ENCODE peak calls at places on chromosomes 4 and X, in five cellular contexts. P is IMR-90, N is Caco-2, I is astrocyte of the spinal cord, K is endodermal cell. H is an unnamed sample.

GRCh38 chr4:4541040-4541631 is 712 bp downstream of the STX18 start:
- DNase-seq in P (peak), I (peak), K (no peak), N (peak), H (peak)

GRCh38 chr4:138241281-138242075 is 671 bp downstream of the SLC7A11 start:
- DNase-seq in P (peak), K (peak), I (peak), N (peak), H (peak)

GRCh38 chr4:94889523-94889922 is 131.8 kb downstream of the BMPR1B start:
- DNase-seq in K (no peak), I (no peak), P (no peak), N (no peak), H (peak)

GRCh38 chrX:18543738-18544137 is 118.3 kb downstream of the CDKL5 start:
- DNase-seq in K (no peak), N (no peak), I (no peak), P (no peak), H (no peak)

GRCh38 chr4:174217273-174218126 is 66.0 kb downstream of the FBXO8 start:
- DNase-seq in I (peak), P (peak), K (peak), N (no peak), H (peak)

GRCh38 chrX:120228187-120228908 is 22.3 kb upstream of the ZBTB33 start:
- DNase-seq in I (no peak), N (no peak), K (no peak), P (no peak), H (no peak)

GRCh38 chrX:40637687-40638086 is 9.7 kb downstream of the CXorf38 start:
- DNase-seq in I (no peak), K (no peak), P (peak), N (no peak), H (no peak)

GRCh38 chrX:41491267-41492004 is 44.3 kb downstream of the NYX start:
- DNase-seq in P (peak), K (peak), I (peak), N (no peak), H (peak)

GRCh38 chr4:107380836-107381438 is 339.1 kb downstream of the PAPSS1 start:
- DNase-seq in P (no peak), N (no peak), I (no peak), K (no peak), H (peak)

GRCh38 chr4:51943221-51943620 is 76.9 kb downstream of the LRRC66 start:
- DNase-seq in I (no peak), K (no peak), P (peak), N (no peak), H (peak)

GRCh38 chr4:138158746-138159297 is 83.3 kb downstream of the SLC7A11 start:
- DNase-seq in P (peak), K (no peak), I (peak), N (no peak), H (peak)

GRCh38 chr4:76952071-76952470 is 2.5 kb downstream of the SEPTIN11 start:
- DNase-seq in P (no peak), I (no peak), K (no peak), N (no peak), H (peak)

GRCh38 chr4:80226091-80226490 is 28.8 kb downstream of the PRDM8 start:
- DNase-seq in P (no peak), I (no peak), K (no peak), N (no peak), H (no peak)

GRCh38 chr4:28177641-28178040 is 1317.0 kb downstream of the STIM2 start:
- DNase-seq in K (no peak), P (no peak), N (no peak), I (no peak), H (no peak)

GRCh38 chr4:125639182-125639621 is 324.4 kb downstream of the FAT4 start:
- DNase-seq in K (peak), I (peak), N (no peak), P (peak), H (peak)

GRCh38 chrX:8783100-8784098 is 17.8 kb downstream of the FAM9A start:
- DNase-seq in P (peak), K (peak), N (peak), I (no peak), H (peak)

GRCh38 chr4:186900980-186901379 is 177.3 kb upstream of the FAT1 start:
- DNase-seq in K (no peak), I (peak), N (no peak), P (no peak), H (peak)

GRCh38 chr4:186901850-186902249 is 178.2 kb upstream of the FAT1 start:
- DNase-seq in I (no peak), P (no peak), K (no peak), N (no peak), H (no peak)

GRCh38 chr4:186906722-186907121 is 183.1 kb upstream of the FAT1 start:
- DNase-seq in P (no peak), K (no peak), I (no peak), N (no peak), H (no peak)

GRCh38 chr4:186902361-186902760 is 178.7 kb upstream of the FAT1 start:
- DNase-seq in K (no peak), N (no peak), P (no peak), I (no peak), H (no peak)

GRCh38 chr4:186904104-186904503 is 180.4 kb upstream of the FAT1 start:
- DNase-seq in N (no peak), P (peak), I (peak), K (no peak), H (peak)
- H3K4me3 ChIP-seq in N (no peak), P (no peak), I (no peak), K (no peak), H (no peak)

DNA sequence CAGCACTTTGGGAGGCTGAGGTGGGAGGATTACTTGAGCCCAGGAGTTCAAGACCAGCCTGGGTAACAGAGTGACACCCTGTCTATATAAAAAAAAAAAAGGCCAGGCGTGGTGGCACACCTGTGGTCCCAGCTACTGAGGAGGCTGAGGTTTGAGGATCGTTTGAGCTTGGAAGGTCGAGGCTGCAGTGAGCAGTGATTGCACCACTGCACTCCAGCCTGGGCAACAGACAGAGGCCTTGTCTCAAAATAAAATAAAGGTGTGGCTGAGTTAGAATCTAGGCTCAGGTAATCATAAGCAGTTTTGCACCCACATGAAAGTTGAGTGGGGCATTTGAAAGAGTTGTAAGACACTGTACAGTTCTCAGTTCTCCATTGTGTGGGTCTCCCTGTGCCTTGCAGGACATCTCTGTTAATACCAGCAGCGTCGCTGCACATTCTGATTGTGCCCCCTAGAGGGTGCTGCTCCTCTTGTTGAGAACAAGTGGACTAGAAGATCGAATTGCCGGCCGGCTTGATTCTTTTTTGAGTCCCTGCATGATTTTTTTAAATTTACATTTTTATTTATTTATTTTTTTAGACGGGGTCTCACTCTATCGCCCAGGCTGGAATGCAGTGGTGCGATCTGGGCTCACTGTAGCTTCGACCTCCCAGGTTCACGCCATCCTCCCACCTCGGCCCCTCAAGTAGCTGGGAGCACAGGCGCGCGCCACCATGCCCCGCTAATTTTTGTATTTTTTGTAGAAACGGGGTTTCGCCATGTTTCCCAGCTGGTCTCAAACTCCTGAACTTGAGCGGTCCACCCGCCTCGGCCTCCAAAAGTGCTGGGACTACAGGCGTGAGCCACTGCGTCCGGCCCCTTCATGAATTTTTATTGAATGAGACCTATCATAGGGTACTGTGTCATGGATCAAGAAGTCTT is 73.6 kb upstream of the RBMX start:
- DNase-seq in K (peak), N (peak), I (peak), P (peak), H (peak)
- TF ChIP-seq CTCF in K (peak), N (peak), I (peak), P (peak), H (peak)

GRCh38 chrX:148574247-148574973 is 74.0 kb downstream of the AFF2 start:
- DNase-seq in I (peak), K (no peak), P (no peak), N (no peak), H (no peak)
- H3K4me3 ChIP-seq in I (no peak), K (no peak), P (no peak), N (no peak), H (no peak)

GRCh38 chr4:169010125-169011023 is at the start of gene CBR4:
- DNase-seq in P (peak), K (peak), I (peak), N (peak), H (peak)

GRCh38 chr4:169012049-169012448 is 2.0 kb upstream of the CBR4 start:
- DNase-seq in P (no peak), K (no peak), N (no peak), I (no peak), H (no peak)

GRCh38 chr4:169005453-169006099 is 4.5 kb downstream of the CBR4 start:
- DNase-seq in P (peak), N (peak), K (no peak), I (peak), H (peak)

GRCh38 chr4:169009281-169010124 is 552 bp downstream of the CBR4 start:
- DNase-seq in N (peak), I (peak), P (peak), K (peak), H (peak)

DNA sequence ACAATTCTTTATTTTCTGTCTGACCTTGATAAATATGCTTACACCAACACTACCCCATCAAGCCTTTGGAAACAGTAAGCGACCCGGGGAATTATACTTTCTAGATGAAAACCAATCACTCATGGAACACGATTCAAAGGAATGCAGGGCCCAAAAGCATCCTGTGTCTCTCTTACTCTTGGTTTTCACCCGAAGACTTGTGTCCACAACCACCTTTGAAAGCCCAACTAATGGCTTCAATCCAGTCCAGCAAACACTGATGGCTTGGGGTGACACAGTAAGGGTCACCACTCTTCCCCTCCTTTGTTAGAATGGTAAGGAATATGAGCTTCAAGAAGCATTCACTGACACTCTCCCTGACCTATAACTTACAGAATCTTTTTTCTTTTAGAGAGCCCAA is 1.6 kb downstream of the CBR4 start:
- DNase-seq in I (no peak), K (no peak), N (no peak), P (no peak), H (no peak)
- TF ChIP-seq CTCF in I (no peak), K (no peak), N (no peak), P (no peak), H (no peak)

GRCh38 chrX:107935664-107936433 is 46.3 kb downstream of the TEX13B start:
- DNase-seq in N (no peak), I (no peak), P (no peak), K (peak), H (peak)
- H3K4me3 ChIP-seq in N (no peak), I (peak), P (no peak), K (no peak), H (peak)

DNA sequence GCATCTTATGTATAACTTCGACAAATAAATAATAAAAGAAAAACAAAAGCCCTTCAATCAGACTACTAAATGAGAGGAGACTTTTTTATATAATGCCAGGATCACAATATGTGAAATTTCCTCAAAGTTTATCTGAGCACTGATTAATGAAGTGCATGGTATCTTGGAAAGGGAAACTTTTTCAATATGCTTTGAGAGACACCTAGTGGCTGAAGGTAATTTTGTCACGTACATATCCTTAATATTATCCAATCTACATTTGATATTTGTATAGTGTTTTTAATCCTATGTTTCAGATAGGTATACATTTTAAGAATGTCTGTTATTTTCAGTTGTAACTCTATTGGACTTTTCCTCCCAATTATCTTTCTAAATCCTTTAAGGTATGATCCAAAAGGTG is 146.8 kb downstream of the KLHL4 start:
- DNase-seq in K (no peak), N (no peak), P (peak), I (peak), H (peak)
- TF ChIP-seq CTCF in K (peak), N (no peak), P (peak), I (peak), H (peak)

DNA sequence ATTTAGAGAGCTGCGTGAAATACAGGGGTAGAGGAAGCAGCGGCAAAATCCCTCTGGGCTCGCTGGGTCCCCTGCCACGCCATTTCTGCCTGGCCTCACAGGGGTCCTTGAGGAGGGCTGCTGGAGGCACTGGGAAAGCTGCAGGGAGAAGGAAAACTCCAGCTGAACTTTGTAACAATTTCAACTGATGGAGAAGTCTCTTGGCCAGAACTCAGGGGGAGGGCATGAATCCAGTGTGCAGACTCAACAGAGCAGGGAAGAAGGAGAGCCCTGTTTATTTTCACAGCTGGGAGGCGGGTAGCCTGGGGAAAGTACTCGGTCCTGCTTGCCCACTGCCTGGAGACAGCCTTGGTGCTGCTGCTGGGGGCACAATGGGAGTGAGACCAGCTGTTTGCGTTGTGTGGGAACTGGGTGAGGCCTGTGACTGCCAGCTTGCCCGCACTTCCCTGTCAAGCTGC is 93.2 kb upstream of the MAPK10 start:
- DNase-seq in I (peak), N (no peak), K (no peak), P (peak), H (peak)
- H3K4me3 ChIP-seq in I (peak), N (no peak), K (no peak), P (peak), H (peak)

GRCh38 chr4:123673971-123674370 is 277.4 kb downstream of the SPRY1 start:
- DNase-seq in K (no peak), P (peak), I (peak), N (no peak), H (peak)

GRCh38 chr4:123676550-123677229 is 280.1 kb downstream of the SPRY1 start:
- DNase-seq in K (no peak), P (no peak), I (no peak), N (no peak), H (no peak)

GRCh38 chr4:123674752-123675151 is 278.2 kb downstream of the SPRY1 start:
- DNase-seq in N (no peak), K (no peak), P (no peak), I (no peak), H (no peak)

GRCh38 chr4:123671633-123672404 is 275.2 kb downstream of the SPRY1 start:
- DNase-seq in I (no peak), P (no peak), K (no peak), N (no peak), H (no peak)

GRCh38 chr4:123672987-123673386 is 276.4 kb downstream of the SPRY1 start:
- DNase-seq in K (no peak), P (peak), N (no peak), I (no peak), H (peak)
- TF ChIP-seq CTCF in K (no peak), P (no peak), N (no peak), I (no peak), H (no peak)

DNA sequence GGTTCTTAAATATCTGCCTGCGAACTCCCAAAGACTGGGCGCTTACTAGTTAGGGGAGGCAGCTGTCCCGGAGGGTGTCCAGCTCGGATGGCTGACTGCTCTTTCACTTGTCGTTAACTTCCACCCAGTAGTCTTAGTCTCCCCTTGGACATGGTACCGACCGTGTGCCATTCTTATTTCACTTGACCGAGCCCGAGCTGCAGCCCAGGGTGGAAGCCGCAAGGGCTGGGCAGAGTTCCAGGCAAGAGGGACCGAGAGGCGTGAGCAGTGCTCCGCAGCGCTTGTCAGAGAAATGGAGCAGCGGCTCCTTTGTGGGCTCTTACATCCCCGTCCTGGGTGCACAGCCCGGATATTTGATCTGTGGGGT is 347 bp upstream of the SLITRK2 start:
- DNase-seq in P (no peak), N (no peak), K (peak), I (peak), H (no peak)
- H3K4me3 ChIP-seq in P (no peak), N (no peak), K (no peak), I (peak), H (no peak)

H was measured in choroid plexus epithelial cell.